ENCODE peak calls at places on chromosomes 2 and 18, in four cellular contexts. S is cardiac muscle cell, G is pancreas, O is H54. U is an unnamed sample.

GRCh38 chr2:10533811-10534321 is 85.7 kb upstream of the ODC1 start:
- DNase-seq in G (no peak), O (peak), S (peak), U (no peak)

GRCh38 chr2:30475542-30475941 is 28.5 kb downstream of the LCLAT1 start:
- DNase-seq in S (no peak), O (no peak), G (no peak), U (no peak)

GRCh38 chr18:47343291-47343690 is 91.8 kb upstream of the SKOR2 start:
- DNase-seq in S (no peak), O (peak), G (no peak), U (no peak)

GRCh38 chr2:200199005-200199404 is 107.5 kb upstream of the SPATS2L start:
- DNase-seq in G (no peak), S (no peak), O (no peak), U (no peak)

GRCh38 chr2:48221846-48222516 is 308.0 kb upstream of the STON1 start:
- DNase-seq in O (no peak), G (no peak), S (no peak), U (no peak)

GRCh38 chr2:174603280-174603679 is 5.7 kb upstream of the WIPF1 start:
- DNase-seq in G (no peak), S (peak), O (no peak), U (no peak)

GRCh38 chr2:67839668-67840067 is 223.1 kb downstream of the C1D start:
- DNase-seq in O (no peak), G (no peak), S (no peak), U (no peak)

GRCh38 chr2:45674035-45674791 is 22.7 kb downstream of the PRKCE start:
- DNase-seq in S (no peak), G (no peak), O (no peak), U (no peak)

GRCh38 chr2:45178854-45179253 is 169.6 kb upstream of the SIX2 start:
- DNase-seq in S (peak), G (no peak), O (no peak), U (no peak)

GRCh38 chr18:33157893-33158292 is 282.6 kb downstream of the CCDC178 start:
- DNase-seq in S (no peak), O (no peak), G (no peak), U (no peak)

GRCh38 chr2:176063958-176064357 is 19.8 kb downstream of the EVX2 start:
- DNase-seq in O (no peak), G (no peak), S (no peak), U (no peak)

GRCh38 chr2:172986040-172986439 is 89.6 kb upstream of the MAP3K20 start:
- DNase-seq in G (no peak), S (no peak), O (no peak), U (no peak)

GRCh38 chr2:72994282-72994990 is 77.1 kb downstream of the SFXN5 start:
- DNase-seq in O (no peak), G (no peak), S (no peak), U (peak)

GRCh38 chr2:158841839-158842238 is 46.7 kb downstream of the DAPL1 start:
- DNase-seq in S (peak), G (no peak), O (no peak), U (no peak)

GRCh38 chr2:174198846-174199564 is 49.3 kb downstream of the OLA1 start:
- DNase-seq in O (no peak), S (no peak), G (no peak), U (no peak)

GRCh38 chr2:59658906-59659305 is 894.5 kb downstream of the BCL11A start:
- DNase-seq in S (no peak), O (no peak), G (no peak), U (no peak)

GRCh38 chr2:109466674-109467575 is 146.8 kb downstream of the SEPTIN10 start:
- DNase-seq in S (no peak), G (no peak), O (peak), U (no peak)

GRCh38 chr2:237091779-237092436 is 6.2 kb downstream of the COPS8 start:
- DNase-seq in S (peak), O (no peak), G (no peak), U (no peak)

GRCh38 chr18:33440011-33440383 is 524 bp downstream of the CCDC178 start:
- DNase-seq in S (peak), G (peak), O (no peak), U (peak)

GRCh38 chr2:246489-247145 is 17.2 kb downstream of the SH3YL1 start:
- DNase-seq in O (no peak), S (peak), G (no peak), U (no peak)

GRCh38 chr2:145599761-145600160 is 1079.8 kb upstream of the ZEB2 start:
- DNase-seq in G (no peak), S (no peak), O (no peak), U (no peak)

GRCh38 chr2:15561574-15562344 is 625 bp upstream of the NBAS start:
- DNase-seq in O (peak), S (peak), G (no peak), U (peak)

GRCh38 chr18:12376034-12376717 is 851 bp downstream of the AFG3L2 start:
- DNase-seq in O (no peak), S (peak), G (peak), U (peak)

GRCh38 chr2:159072795-159073194 is 104.4 kb downstream of the TANC1 start:
- DNase-seq in O (no peak), S (peak), G (no peak), U (no peak)

GRCh38 chr2:98086491-98087446 is at the start of gene VWA3B:
- DNase-seq in S (peak), G (peak), O (peak), U (peak)

GRCh38 chr2:170714156-170715061 is 728 bp upstream of the SP5 start:
- DNase-seq in G (peak), O (peak), S (no peak), U (peak)

GRCh38 chr2:188811522-188811921 is 162.7 kb upstream of the COL3A1 start:
- DNase-seq in O (no peak), G (no peak), S (peak), U (no peak)

GRCh38 chr18:28855989-28856388 is 679.1 kb upstream of the CDH2 start:
- DNase-seq in G (no peak), S (no peak), O (no peak), U (no peak)

GRCh38 chr2:99691931-99692330 is 202.1 kb upstream of the REV1 start:
- DNase-seq in O (no peak), S (no peak), G (no peak), U (no peak)

GRCh38 chr18:69557246-69557781 is 156.6 kb downstream of the DOK6 start:
- DNase-seq in O (no peak), S (no peak), G (no peak), U (no peak)

GRCh38 chr2:17849260-17849659 is 29.2 kb upstream of the KCNS3 start:
- DNase-seq in O (no peak), S (no peak), G (no peak), U (no peak)

GRCh38 chr18:28147674-28148171 is 29.2 kb downstream of the CDH2 start:
- DNase-seq in G (no peak), S (peak), O (no peak), U (no peak)

GRCh38 chr2:216677439-216678097 is 17.8 kb downstream of the IGFBP5 start:
- DNase-seq in O (no peak), S (no peak), G (no peak), U (peak)

GRCh38 chr2:20424300-20425290 is 22.3 kb upstream of the RHOB start:
- DNase-seq in S (peak), G (no peak), O (peak), U (no peak)